ENCODE peak calls at places on chromosome 12, in four cellular contexts. W is cardiac muscle cell, G is Peyer's patch, Y is H7. C is an unnamed sample.

GRCh38 chr12:90712671-90713070 is 242.3 kb downstream of the CCER1 start:
- DNase-seq in W (no peak), G (no peak), Y (no peak), C (no peak)

GRCh38 chr12:50344245-50344644 is 52.2 kb downstream of the FAM186A start:
- DNase-seq in W (no peak), G (no peak), Y (no peak), C (no peak)

GRCh38 chr12:125983094-125983783 is 918.0 kb downstream of the AACS start:
- DNase-seq in W (no peak), G (peak; percentile 19), Y (peak; percentile 89), C (no peak)

GRCh38 chr12:3644103-3644502 is 108.8 kb downstream of the CRACR2A start:
- DNase-seq in W (no peak), G (no peak), Y (no peak), C (no peak)

GRCh38 chr12:131011165-131012079 is 57.7 kb downstream of the ADGRD1 start:
- DNase-seq in W (peak; percentile 4), G (no peak), Y (no peak), C (no peak)

GRCh38 chr12:8057291-8057690 is 8.9 kb downstream of the C3AR1 start:
- DNase-seq in W (no peak), G (no peak), Y (no peak), C (no peak)

GRCh38 chr12:4908694-4909396 is 860 bp upstream of the KCNA1 start:
- DNase-seq in W (no peak), G (no peak), Y (peak; percentile 92), C (no peak)

GRCh38 chr12:32501835-32502333 is 102.5 kb downstream of the FGD4 start:
- DNase-seq in W (peak; percentile 92), G (no peak), Y (peak; percentile 71), C (no peak)

GRCh38 chr12:122473543-122474323 is 27.0 kb downstream of the ZCCHC8 start:
- DNase-seq in W (peak; percentile 48), G (peak; percentile 12), Y (no peak), C (no peak)

GRCh38 chr12:87383705-87384104 is 645.5 kb downstream of the C12orf50 start:
- DNase-seq in W (peak; percentile 18), G (no peak), Y (no peak), C (no peak)

GRCh38 chr12:87385322-87385721 is 643.9 kb downstream of the C12orf50 start:
- DNase-seq in W (no peak), G (no peak), Y (no peak), C (no peak)

GRCh38 chr12:87381747-87382146 is 647.5 kb downstream of the C12orf50 start:
- DNase-seq in W (no peak), G (no peak), Y (no peak), C (no peak)

GRCh38 chr12:87382959-87383591 is 646.1 kb downstream of the C12orf50 start:
- DNase-seq in W (no peak), G (no peak), Y (no peak), C (no peak)

DNA sequence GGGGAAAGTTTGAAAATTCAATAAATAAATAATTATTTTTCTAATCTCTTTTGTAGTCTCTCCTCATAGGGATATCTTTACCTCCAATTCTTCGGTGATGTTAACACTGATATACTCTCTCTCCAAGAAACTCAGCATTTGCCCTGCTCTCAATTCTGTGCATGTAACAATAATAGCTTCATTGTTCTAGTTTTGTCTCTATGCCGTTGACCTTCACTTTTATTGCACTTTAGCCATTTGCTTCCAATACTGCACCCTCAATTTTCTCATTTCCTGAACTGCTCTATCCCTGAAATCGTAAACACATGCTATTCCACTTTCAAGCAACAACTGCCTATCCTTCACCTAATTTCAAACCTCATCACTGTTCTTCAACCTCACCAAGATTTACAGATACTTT is 645.0 kb downstream of the C12orf50 start:
- DNase-seq in W (no peak), G (no peak), Y (no peak), C (no peak)
- H3K4me3 ChIP-seq in W (no peak overlapping the region), G (no peak overlapping the region), Y (no peak overlapping the region), C (no peak overlapping the region)

GRCh38 chr12:53334822-53335221 is 1.3 kb downstream of the SP7 start:
- DNase-seq in W (no peak), G (no peak), Y (no peak), C (no peak)
- H3K27me3 ChIP-seq in W (no peaks in the 10 kb centered on the region), G (no peaks in the 10 kb centered on the region), Y (peaks cover 18% of the 10 kb centered on the region), C (peaks cover 30% of the 10 kb centered on the region)

GRCh38 chr12:30438526-30439120 is 257.0 kb downstream of the IPO8 start:
- DNase-seq in W (peak; percentile 26), G (no peak), Y (no peak), C (no peak)

GRCh38 chr12:30437044-30437443 is 258.6 kb downstream of the IPO8 start:
- DNase-seq in W (peak; percentile 13), G (no peak), Y (no peak), C (no peak)

GRCh38 chr12:30440826-30441602 is 254.7 kb downstream of the IPO8 start:
- DNase-seq in W (peak; percentile 66), G (no peak), Y (peak; percentile 45), C (no peak)

DNA sequence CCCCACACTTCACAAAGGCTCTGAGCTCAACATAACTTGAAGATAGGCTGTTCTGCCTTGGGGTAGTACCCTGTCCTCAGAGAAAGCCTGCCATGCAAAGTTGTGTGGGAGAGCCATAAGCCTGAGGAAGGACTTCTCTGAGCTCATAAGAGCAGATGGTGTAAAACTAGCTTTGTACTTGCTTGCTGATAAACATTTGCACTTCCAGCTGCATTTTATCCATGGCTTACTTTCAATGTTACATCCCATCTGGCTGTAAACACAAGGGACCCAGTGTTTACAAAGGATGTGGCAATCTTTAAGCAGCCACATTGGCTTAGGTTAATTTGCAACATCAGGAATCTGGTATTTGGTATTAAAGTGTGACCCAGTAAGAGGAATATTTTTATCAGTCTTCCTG is 258.1 kb downstream of the IPO8 start:
- DNase-seq in W (peak; percentile 86), G (no peak), Y (no peak), C (no peak)
- H3K36me3 ChIP-seq in W (no peaks in the 10 kb centered on the region), G (no peaks in the 10 kb centered on the region), Y (no peaks in the 10 kb centered on the region), C (no peaks in the 10 kb centered on the region)

DNA sequence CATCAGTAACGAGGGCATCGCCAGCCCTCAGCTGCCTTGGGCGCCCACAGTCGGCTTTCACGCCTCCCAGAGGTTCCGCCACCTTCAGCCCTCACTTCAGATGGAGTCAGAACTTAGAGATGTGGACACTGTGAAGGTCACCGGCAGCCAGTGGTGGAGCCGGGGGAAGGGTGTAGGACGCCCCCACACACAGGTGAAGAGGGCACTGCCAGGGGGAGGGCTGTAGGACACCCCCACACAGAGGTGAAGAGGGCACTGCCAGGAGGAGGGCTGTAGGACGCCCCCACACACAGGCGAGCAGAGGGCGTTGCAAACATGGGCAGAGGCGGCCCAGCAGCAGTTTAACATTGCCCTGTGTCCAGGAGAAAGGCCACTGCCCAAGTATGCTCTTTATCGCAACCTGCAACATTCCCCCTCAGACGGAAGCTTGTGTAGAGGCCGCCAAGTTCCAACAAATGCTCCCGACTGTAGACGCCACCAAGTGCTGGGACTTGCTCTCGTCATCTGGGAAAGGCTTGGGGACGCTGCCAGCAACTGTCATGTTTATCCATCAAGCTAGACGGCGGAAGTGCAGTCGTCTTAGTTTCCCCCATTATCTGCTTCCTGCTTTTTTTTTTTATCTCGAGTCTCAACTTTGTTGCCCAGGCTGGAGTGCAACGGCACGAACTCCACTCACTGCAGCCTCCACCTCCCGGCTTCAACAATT is 4.9 kb upstream of the ANKLE2 start:
- DNase-seq in W (peak; percentile 68), G (no peak), Y (peak; percentile 49), C (no peak)
- H3K4me3 ChIP-seq in W (no peak overlapping the region), G (no peak overlapping the region), Y (no peak overlapping the region), C (no peak overlapping the region)